ENCODE peak calls at places on chromosomes 2 and 18, in five cellular contexts. I is psoas muscle, G is dorsolateral prefrontal cortex, D is kidney epithelial cell, X is PC-9. C is an unnamed sample.

GRCh38 chr2:98505311-98505808 is 60.7 kb downstream of the INPP4A start:
- DNase-seq in I (no peak), D (no peak), X (no peak), G (no peak), C (no peak)

GRCh38 chr2:183029219-183029618 is 9.0 kb downstream of the NCKAP1 start:
- DNase-seq in I (no peak), D (no peak), X (peak; percentile 35), G (no peak), C (no peak)

GRCh38 chr2:47896450-47896968 is 9.8 kb downstream of the FBXO11 start:
- DNase-seq in G (no peak), X (no peak), D (no peak), I (no peak), C (no peak)

GRCh38 chr2:21042958-21043743 is 722 bp downstream of the APOB start:
- DNase-seq in D (no peak), X (no peak), I (peak; percentile 54), G (peak; percentile 54), C (peak; percentile 90)

GRCh38 chr18:73520229-73520628 is 627.4 kb downstream of the FBXO15 start:
- DNase-seq in X (no peak), D (no peak), I (no peak), G (no peak), C (peak; percentile 88)

GRCh38 chr2:61834893-61835292 is 19.0 kb downstream of the FAM161A start:
- DNase-seq in D (no peak), X (no peak), G (no peak), I (no peak), C (no peak)

GRCh38 chr2:226452768-226453167 is 346.9 kb downstream of the IRS1 start:
- DNase-seq in G (no peak), X (no peak), I (no peak), D (no peak), C (no peak)

GRCh38 chr2:1060372-1060771 is 109.7 kb downstream of the SNTG2 start:
- DNase-seq in I (no peak), X (no peak), D (no peak), G (no peak), C (no peak)

GRCh38 chr2:158128168-158128973 is 26.7 kb downstream of the UPP2 start:
- DNase-seq in I (no peak), D (no peak), G (no peak), X (no peak), C (no peak)

GRCh38 chr18:31685097-31686082 is 1.0 kb upstream of the B4GALT6 start:
- DNase-seq in D (no peak), I (peak; percentile 66), X (peak; percentile 45), G (peak; percentile 70), C (peak; percentile 92)

GRCh38 chr2:144403940-144404339 is 116.0 kb downstream of the ZEB2 start:
- DNase-seq in X (no peak), D (no peak), G (no peak), I (peak; percentile 31), C (no peak)

GRCh38 chr2:102618452-102619413 is 620 bp upstream of the SLC9A2 start:
- DNase-seq in I (peak; percentile 58), D (no peak), G (no peak), X (peak; percentile 64), C (peak; percentile 78)

GRCh38 chr18:29749699-29750098 is 1292.8 kb downstream of the DSC3 start:
- DNase-seq in G (no peak), X (no peak), D (no peak), I (no peak), C (no peak)

GRCh38 chr2:74498500-74499268 is 719 bp downstream of the LBX2 start:
- DNase-seq in D (no peak), I (no peak), G (no peak), X (peak; percentile 58), C (no peak)

GRCh38 chr2:172480301-172481218 is 53.2 kb downstream of the ITGA6 start:
- DNase-seq in I (peak; percentile 40), D (no peak), X (peak; percentile 55), G (no peak), C (peak; percentile 47)

GRCh38 chr2:29981402-29981801 is 60.0 kb upstream of the ALK start:
- DNase-seq in G (no peak), I (no peak), X (no peak), D (no peak), C (peak; percentile 17)

GRCh38 chr2:157087373-157088005 is 170.0 kb upstream of the GALNT5 start:
- DNase-seq in I (peak; percentile 36), D (no peak), X (no peak), G (no peak), C (no peak)

GRCh38 chr18:63534615-63535014 is 7.6 kb upstream of the SERPINB12 start:
- DNase-seq in D (no peak), X (no peak), I (no peak), G (no peak), C (no peak)

GRCh38 chr18:44804033-44804432 is 123.3 kb downstream of the SETBP1 start:
- DNase-seq in I (no peak), X (no peak), G (no peak), D (no peak), C (no peak)

GRCh38 chr2:20526666-20527065 is 79.8 kb downstream of the RHOB start:
- DNase-seq in G (no peak), I (no peak), X (peak; percentile 66), D (no peak), C (no peak)

GRCh38 chr2:71685073-71685848 is 231.9 kb downstream of the DYSF start:
- DNase-seq in X (no peak), G (no peak), D (no peak), I (peak; percentile 73), C (no peak)

GRCh38 chr18:79321625-79322024 is 74.1 kb upstream of the NFATC1 start:
- DNase-seq in X (no peak), I (no peak), D (no peak), G (no peak), C (no peak)
- H3K27me3 ChIP-seq in X (no peaks in the 10 kb centered on the region), I (no peaks in the 10 kb centered on the region), D (no peaks in the 10 kb centered on the region), G (no peaks in the 10 kb centered on the region), C (no peaks in the 10 kb centered on the region)

GRCh38 chr2:240711701-240712100 is 20.0 kb downstream of the AQP12A start:
- DNase-seq in D (no peak), X (no peak), I (no peak), G (no peak), C (no peak)
- H3K27me3 ChIP-seq in D (peaks cover 23% of the 10 kb centered on the region), X (peaks cover 98% of the 10 kb centered on the region), I (no peaks in the 10 kb centered on the region), G (no peaks in the 10 kb centered on the region), C (no peaks in the 10 kb centered on the region)

GRCh38 chr2:8346706-8347430 is 335.0 kb upstream of the ID2 start:
- DNase-seq in I (no peak), D (no peak), G (no peak), X (no peak), C (peak; percentile 3)
- H3K27me3 ChIP-seq in I (no peaks in the 10 kb centered on the region), D (no peaks in the 10 kb centered on the region), G (no peaks in the 10 kb centered on the region), X (peaks cover 32% of the 10 kb centered on the region), C (no peaks in the 10 kb centered on the region)

GRCh38 chr2:104850322-104851184 is 3.4 kb upstream of the POU3F3 start:
- DNase-seq in X (no peak), G (no peak), I (no peak), D (no peak), C (peak; percentile 69)

GRCh38 chr2:104853926-104854506 is at the start of gene POU3F3:
- DNase-seq in X (no peak), G (peak; percentile 100), I (peak; percentile 59), D (peak; percentile 87), C (peak; percentile 100)

GRCh38 chr2:104853401-104853925 is 452 bp upstream of the POU3F3 start:
- DNase-seq in X (no peak), D (no peak), I (no peak), G (no peak), C (no peak)

GRCh38 chr2:104851236-104852160 is 2.4 kb upstream of the POU3F3 start:
- DNase-seq in X (no peak), D (no peak), I (no peak), G (no peak), C (no peak)

GRCh38 chr2:104852161-104852689 is 1.7 kb upstream of the POU3F3 start:
- DNase-seq in I (no peak), D (no peak), X (no peak), G (no peak), C (peak; percentile 82)
- H3K27me3 ChIP-seq in I (peaks cover 13% of the 10 kb centered on the region), D (peaks cover 33% of the 10 kb centered on the region), X (peaks cover 23% of the 10 kb centered on the region), G (no peaks in the 10 kb centered on the region), C (peaks cover 88% of the 10 kb centered on the region)

GRCh38 chr2:178195390-178196166 is 1.3 kb downstream of the OSBPL6 start:
- DNase-seq in D (no peak), X (peak; percentile 45), I (no peak), G (no peak), C (no peak)
- H3K27me3 ChIP-seq in D (no peaks in the 10 kb centered on the region), X (peaks cover 24% of the 10 kb centered on the region), I (no peaks in the 10 kb centered on the region), G (no peaks in the 10 kb centered on the region), C (peaks cover 26% of the 10 kb centered on the region)

DNA sequence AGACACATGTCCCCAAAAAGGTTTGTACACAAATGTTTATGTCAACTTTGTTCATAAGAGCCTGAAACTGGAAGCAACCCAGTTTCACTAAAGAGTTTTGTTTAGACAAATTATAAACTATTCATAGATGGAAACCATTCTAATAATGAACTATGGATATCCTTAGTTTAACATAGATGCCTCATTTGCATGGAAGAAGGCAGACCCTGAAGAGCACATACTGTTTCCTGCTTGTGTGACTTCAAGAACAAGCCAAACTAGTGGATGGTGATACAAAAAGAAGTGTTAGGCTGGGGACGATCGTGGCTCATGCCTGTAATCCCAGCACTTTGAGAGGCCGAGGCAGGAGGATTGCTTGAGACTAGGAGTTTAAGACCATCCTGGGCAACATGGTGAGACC is 48.1 kb downstream of the ACOXL start:
- DNase-seq in I (no peak), X (no peak), G (no peak), D (no peak), C (no peak)
- H3K27me3 ChIP-seq in I (no peaks in the 10 kb centered on the region), X (no peaks in the 10 kb centered on the region), G (peaks cover 2% of the 10 kb centered on the region), D (peaks cover 4% of the 10 kb centered on the region), C (peaks cover 55% of the 10 kb centered on the region)

C was measured in endodermal cell.